ENCODE peak calls at places on chromosomes 11 and 22, in eight cellular contexts. M is HepG2, B is Panc1, V is HCT116, G is GM12878, W is K562, J is upper lobe of left lung, T is GM23338. K is an unnamed sample.

GRCh38 chr22:32676196-32676595 is 125.3 kb upstream of the TIMP3 start:
- ATAC-seq in M (no peak), B (no peak), V (no peak), G (no peak), W (no peak), J (no peak), T (no peak), K (peak)

GRCh38 chr11:133663135-133663534 is 130.8 kb upstream of the OPCML start:
- ATAC-seq in M (no peak), B (no peak), V (no peak), G (no peak), W (no peak), J (no peak), T (no peak), K (no peak)

GRCh38 chr11:11036185-11037161 is 178.6 kb upstream of the ZBED5 start:
- ATAC-seq in M (peak), B (peak), V (peak), G (peak), W (peak), J (peak), T (peak), K (peak)

GRCh38 chr11:65219930-65220213 is 38.1 kb downstream of the CAPN1 start:
- ATAC-seq in M (no peak), B (no peak), V (no peak), G (no peak), W (no peak), J (peak), T (no peak), K (peak)

GRCh38 chr22:40107756-40108437 is 69.8 kb upstream of the TNRC6B start:
- ATAC-seq in M (no peak), B (peak), V (no peak), G (no peak), W (no peak), J (peak), T (no peak), K (no peak)

GRCh38 chr11:122157540-122158173 is 41.6 kb upstream of the BLID start:
- ATAC-seq in M (no peak), B (peak), V (no peak), G (no peak), W (no peak), J (no peak), T (no peak), K (no peak)

GRCh38 chr11:112085822-112086421 is 634 bp downstream of the TIMM8B start:
- ATAC-seq in M (peak), B (peak), V (peak), G (peak), W (peak), J (peak), T (peak), K (peak)

GRCh38 chr11:59187020-59187419 is 15.1 kb downstream of the DTX4 start:
- ATAC-seq in M (no peak), B (no peak), V (no peak), G (no peak), W (no peak), J (no peak), T (no peak), K (no peak)

GRCh38 chr22:25495286-25495685 is 69.2 kb upstream of the GRK3 start:
- ATAC-seq in M (no peak), B (no peak), V (no peak), G (no peak), W (no peak), J (no peak), T (no peak), K (no peak)

GRCh38 chr11:60378359-60378758 is at the start of gene MS4A7:
- ATAC-seq in M (no peak), B (no peak), V (no peak), G (peak), W (no peak), J (peak), T (no peak), K (peak)

GRCh38 chr11:73716153-73717056 is 44.5 kb downstream of the RAB6A start:
- ATAC-seq in M (no peak), B (no peak), V (no peak), G (peak), W (no peak), J (no peak), T (no peak), K (no peak)

GRCh38 chr11:109423114-109423859 is 1.3 kb downstream of the C11orf87 start:
- ATAC-seq in M (peak), B (peak), V (no peak), G (no peak), W (no peak), J (peak), T (peak), K (no peak)

GRCh38 chr11:34404280-34404679 is 34.5 kb upstream of the CAT start:
- ATAC-seq in M (no peak), B (no peak), V (no peak), G (no peak), W (peak), J (no peak), T (no peak), K (no peak)

GRCh38 chr11:17244046-17244445 is 32.5 kb upstream of the NUCB2 start:
- ATAC-seq in M (no peak), B (no peak), V (no peak), G (peak), W (peak), J (no peak), T (no peak), K (no peak)

GRCh38 chr11:27705873-27706820 is 5.9 kb upstream of the BDNF start:
- ATAC-seq in M (peak), B (no peak), V (peak), G (peak), W (peak), J (peak), T (peak), K (no peak)

GRCh38 chr11:3981084-3981633 is 113.4 kb upstream of the RRM1 start:
- ATAC-seq in M (no peak), B (no peak), V (no peak), G (no peak), W (no peak), J (no peak), T (no peak), K (no peak)

GRCh38 chr11:108618529-108618928 is 25.0 kb upstream of the EXPH5 start:
- ATAC-seq in M (no peak), B (no peak), V (no peak), G (no peak), W (no peak), J (no peak), T (no peak), K (no peak)

GRCh38 chr11:82384308-82384707 is 349.4 kb downstream of the FAM181B start:
- ATAC-seq in M (no peak), B (no peak), V (no peak), G (no peak), W (no peak), J (no peak), T (no peak), K (no peak)

GRCh38 chr11:85627998-85628770 is at the start of gene TMEM126B:
- ATAC-seq in M (peak), B (peak), V (peak), G (peak), W (peak), J (peak), T (peak), K (peak)
- H3K4me3 ChIP-seq in M (peak), B (peak), V (peak), G (peak), W (peak), J (peak), T (peak), K (peak)

GRCh38 chr11:107203656-107204055 is 185.4 kb upstream of the GUCY1A2 start:
- ATAC-seq in M (no peak), B (no peak), V (no peak), G (no peak), W (no peak), J (no peak), T (no peak), K (no peak)
- TF ChIP-seq CTCF in M (no peak), B (no peak), V (no peak), G (no peak), W (no peak), J (no peak), T (no peak), K (no peak)

GRCh38 chr11:68459886-68460740 is 439 bp upstream of the PPP6R3 start:
- ATAC-seq in M (peak), B (peak), V (peak), G (peak), W (peak), J (peak), T (peak), K (peak)
- TF ChIP-seq POLR2AphosphoS5 in M (peak), B (peak), V (peak), G (no peak), W (no peak), J (peak), T (no peak), K (peak)

DNA sequence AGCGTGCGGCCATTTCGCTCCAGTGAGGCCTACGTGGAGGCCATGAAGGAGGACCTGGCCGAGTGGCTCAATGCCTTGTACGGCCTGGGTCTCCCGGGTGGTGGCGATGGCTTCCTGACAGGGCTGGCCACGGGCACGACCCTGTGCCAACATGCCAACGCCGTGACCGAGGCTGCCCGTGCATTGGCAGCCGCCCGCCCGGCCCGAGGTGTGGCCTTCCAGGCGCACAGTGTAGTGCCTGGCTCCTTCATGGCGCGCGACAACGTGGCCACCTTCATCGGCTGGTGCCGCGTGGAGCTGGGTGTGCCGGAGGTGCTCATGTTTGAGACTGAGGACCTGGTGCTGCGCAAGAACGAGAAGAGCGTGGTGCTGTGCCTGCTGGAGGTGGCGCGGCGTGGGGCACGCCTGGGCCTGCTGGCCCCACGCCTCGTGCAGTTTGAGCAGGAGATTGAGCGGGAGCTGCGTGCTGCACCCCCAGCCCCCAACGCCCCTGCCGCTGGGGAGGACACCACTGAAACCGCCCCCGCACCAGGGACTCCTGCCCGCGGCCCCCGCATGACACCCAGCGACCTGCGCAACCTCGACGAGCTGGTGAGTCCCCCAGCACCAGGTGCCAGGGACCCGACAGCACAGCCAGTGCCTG is 1.8 kb downstream of the GAS2L1 start:
- ATAC-seq in M (no peak), B (no peak), V (no peak), G (no peak), W (no peak), J (no peak), T (no peak), K (no peak)
- H3K4me3 ChIP-seq in M (no peak), B (peak), V (peak), G (no peak), W (no peak), J (peak), T (no peak), K (peak)

K was measured in gastroesophageal sphincter.